ENCODE peak calls at places on chromosomes 11 and 22, in six cellular contexts. Q is CD4-positive, alpha-beta T cell; Z is GM12865; E is mesothelial cell of epicardium; T is RWPE1; R is Calu3. P is an unnamed sample.

GRCh38 chr22:23909258-23909898 is 15.2 kb downstream of the MIF start:
- DNase-seq in T (no peak), Z (no peak), R (no peak), E (no peak), Q (no peak), P (no peak)

GRCh38 chr11:63680842-63681207 is 475 bp upstream of the RTN3 start:
- DNase-seq in Z (peak; percentile 31), R (peak; percentile 16), E (no peak), Q (no peak), T (peak; percentile 34), P (no peak)

GRCh38 chr22:42680648-42681047 is 31.5 kb upstream of the CYB5R3 start:
- DNase-seq in E (no peak), Z (no peak), T (peak; percentile 86), Q (no peak), R (peak; percentile 69), P (no peak)

GRCh38 chr11:1762537-1763302 is 1.0 kb downstream of the CTSD start:
- DNase-seq in Q (no peak), T (peak; percentile 89), Z (no peak), E (no peak), R (peak; percentile 87), P (no peak)

GRCh38 chr11:87128372-87128771 is 90.6 kb downstream of the TMEM135 start:
- DNase-seq in T (no peak), Z (no peak), Q (no peak), E (no peak), R (no peak), P (no peak)

GRCh38 chr11:66335531-66336233 is 552 bp downstream of the RIN1 start:
- DNase-seq in Z (no peak), T (peak; percentile 26), E (no peak), R (peak; percentile 44), Q (no peak), P (no peak)

GRCh38 chr11:106733518-106734162 is 284.6 kb downstream of the GUCY1A2 start:
- DNase-seq in Q (no peak), T (no peak), Z (no peak), E (no peak), R (no peak), P (no peak)

GRCh38 chr11:76700177-76701100 is 29.9 kb upstream of the LRRC32 start:
- DNase-seq in R (no peak), Z (no peak), Q (no peak), T (peak; percentile 51), E (no peak), P (no peak)

GRCh38 chr11:40129276-40129675 is 1330.2 kb downstream of the LRRC4C start:
- DNase-seq in Z (peak; percentile 1), T (peak; percentile 23), Q (no peak), R (no peak), E (no peak), P (no peak)

GRCh38 chr11:96943970-96944369 is 554.2 kb downstream of the JRKL start:
- DNase-seq in R (no peak), T (no peak), E (no peak), Z (no peak), Q (no peak), P (no peak)

GRCh38 chr11:124756033-124756752 is 4.1 kb upstream of the VSIG2 start:
- DNase-seq in Z (no peak), R (no peak), T (no peak), E (no peak), Q (no peak), P (no peak)

GRCh38 chr11:85737738-85738137 is 51.7 kb upstream of the CCDC89 start:
- DNase-seq in T (no peak), Z (no peak), Q (no peak), R (peak; percentile 35), E (no peak), P (no peak)

GRCh38 chr22:22403771-22404170 is 104.8 kb downstream of the ZNF280B start:
- DNase-seq in Q (no peak), Z (no peak), T (no peak), E (no peak), R (no peak), P (no peak)
- TF ChIP-seq CTCF in Q (no peak), Z (no peak), T (no peak), E (no peak), R (no peak), P (no peak)

DNA sequence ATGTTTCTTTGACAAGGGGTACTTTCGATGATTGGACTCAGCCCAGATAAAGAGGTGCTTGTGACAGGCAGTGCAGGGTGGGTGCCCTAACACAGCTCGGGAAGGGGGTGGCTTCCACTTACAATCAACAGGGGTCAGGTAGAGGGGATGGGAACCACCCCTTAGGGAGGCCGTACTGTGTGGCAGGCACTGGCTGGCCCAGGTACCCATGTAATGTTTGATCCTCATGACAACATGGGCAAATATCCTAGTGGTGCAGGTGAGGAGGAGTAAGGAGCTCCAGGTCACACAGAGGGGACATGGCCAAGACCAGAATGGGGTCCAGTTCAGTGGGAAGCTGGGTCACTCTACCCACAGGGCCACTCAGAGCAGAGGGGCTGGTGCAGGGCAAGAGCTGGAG is 3.1 kb downstream of the APOL4 start:
- DNase-seq in E (no peak), Z (no peak), R (no peak), T (no peak), Q (no peak), P (no peak)
- TF ChIP-seq CTCF in E (no peak), Z (no peak), R (no peak), T (no peak), Q (no peak), P (no peak)

GRCh38 chr11:46306296-46306853 is 28.9 kb downstream of the CREB3L1 start:
- DNase-seq in Q (no peak), T (no peak), Z (no peak), E (no peak), R (no peak), P (no peak)

GRCh38 chr11:46307369-46307768 is 29.9 kb downstream of the CREB3L1 start:
- DNase-seq in Z (no peak), R (no peak), E (no peak), T (no peak), Q (no peak), P (no peak)

GRCh38 chr11:46302866-46303265 is 25.4 kb downstream of the CREB3L1 start:
- DNase-seq in Z (peak; percentile 92), R (no peak), E (no peak), T (no peak), Q (no peak), P (no peak)

GRCh38 chr11:46304605-46305004 is 27.1 kb downstream of the CREB3L1 start:
- DNase-seq in Z (no peak), Q (no peak), R (no peak), E (no peak), T (no peak), P (no peak)

DNA sequence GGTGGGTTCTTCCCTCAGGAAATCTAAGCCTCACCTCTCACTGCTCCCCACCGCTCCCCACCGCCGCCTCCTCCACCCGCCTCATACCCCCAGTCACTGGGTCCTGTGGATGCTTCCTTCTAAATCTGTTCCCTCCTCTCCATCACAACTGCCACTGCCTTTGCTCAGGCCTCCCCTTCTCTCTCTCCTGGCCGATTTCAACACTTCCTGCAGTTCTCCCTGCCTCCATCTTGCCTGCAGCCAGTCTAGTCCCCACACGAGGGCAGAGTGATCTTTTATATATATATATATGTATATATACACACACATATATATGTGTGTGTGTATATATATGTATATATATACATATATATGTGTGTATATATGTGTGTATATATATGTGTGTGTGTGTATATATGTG is 27.8 kb downstream of the CREB3L1 start:
- DNase-seq in E (no peak), Z (peak; percentile 40), Q (no peak), R (no peak), T (no peak), P (no peak)
- TF ChIP-seq CTCF in E (no peak), Z (no peak), Q (no peak), R (no peak), T (no peak), P (no peak)

DNA sequence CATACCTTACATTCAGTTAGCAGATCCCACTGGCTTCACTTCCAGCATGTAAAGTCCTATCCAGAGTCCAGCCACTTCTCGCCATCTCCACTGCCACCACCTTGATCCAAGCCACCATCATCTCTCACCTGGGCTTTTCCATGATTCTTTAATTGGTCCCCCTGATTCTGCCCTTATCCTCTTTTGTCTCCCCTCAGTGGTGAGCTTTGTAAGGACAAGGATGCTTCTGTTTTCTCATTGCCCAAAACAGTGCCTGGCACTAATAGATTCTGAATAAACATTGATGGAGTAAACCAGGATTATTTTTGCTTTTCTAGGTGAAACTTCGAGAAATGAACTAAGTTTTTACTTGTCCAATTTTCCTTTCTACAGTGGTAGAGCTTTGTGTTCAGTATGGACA is 4.4 kb downstream of the POLA2 start:
- DNase-seq in T (no peak), Q (no peak), E (no peak), Z (no peak), R (no peak), P (no peak)
- TF ChIP-seq CTCF in T (no peak), Q (peak; percentile 66), E (no peak), Z (no peak), R (no peak), P (peak; percentile 38)

DNA sequence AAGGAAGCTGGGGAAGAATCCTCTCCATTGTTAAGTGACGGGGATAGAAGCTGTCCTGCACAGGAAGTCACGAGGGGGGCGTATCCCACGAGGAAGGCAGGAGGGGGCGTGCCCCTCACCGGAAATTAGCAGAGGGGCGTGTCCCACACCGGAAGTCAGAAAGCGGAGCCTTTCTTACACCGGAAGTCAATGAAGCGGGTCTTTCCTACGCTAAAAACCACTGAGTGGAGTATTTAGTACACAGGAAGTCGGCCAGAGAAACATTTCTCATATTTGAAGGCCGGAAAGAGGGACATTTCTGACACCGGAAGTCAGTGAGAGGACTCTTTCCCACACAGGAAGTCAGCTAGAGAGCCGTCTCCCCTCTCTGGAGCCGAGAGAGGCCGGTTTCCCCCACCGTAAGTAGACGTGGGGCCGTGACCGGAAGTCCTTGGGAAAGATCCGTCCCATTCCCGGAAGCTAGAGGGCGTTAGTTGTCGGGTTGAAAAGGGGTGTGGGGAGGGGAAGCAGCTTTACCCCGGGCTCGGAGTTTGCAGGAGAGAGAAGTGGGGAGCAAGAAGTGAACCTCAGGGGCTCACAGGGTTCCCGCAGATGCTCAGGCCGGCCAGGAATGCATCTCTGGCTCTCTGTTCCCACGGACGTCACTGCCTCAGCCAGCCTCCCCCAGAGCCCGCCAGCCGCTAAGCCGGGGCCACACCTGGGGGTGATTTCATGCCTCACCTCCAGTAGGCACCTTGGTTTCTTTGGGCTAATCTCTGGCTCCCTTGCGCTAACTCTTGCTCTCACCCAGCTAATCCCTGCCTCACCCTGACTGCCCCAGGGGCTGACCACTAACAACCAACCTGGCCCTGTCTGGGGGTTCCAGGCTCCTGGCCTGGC is 15.4 kb downstream of the MIAT start:
- DNase-seq in Q (peak; percentile 77), T (peak; percentile 79), R (peak; percentile 84), E (peak; percentile 81), Z (peak; percentile 98), P (peak; percentile 87)
- TF ChIP-seq CTCF in Q (peak; percentile 23), T (peak; percentile 39), R (no peak), E (peak; percentile 40), Z (peak; percentile 9), P (no peak)

GRCh38 chr11:102934735-102935134 is 20.8 kb downstream of the MMP13 start:
- DNase-seq in Q (no peak), T (no peak), E (no peak), R (no peak), Z (no peak), P (no peak)

GRCh38 chr11:102930451-102930850 is 25.1 kb downstream of the MMP13 start:
- DNase-seq in R (no peak), T (no peak), Z (no peak), E (no peak), Q (no peak), P (no peak)

GRCh38 chr11:102932678-102933077 is 22.9 kb downstream of the MMP13 start:
- DNase-seq in R (no peak), T (no peak), E (no peak), Z (no peak), Q (no peak), P (no peak)

GRCh38 chr11:102935514-102935913 is 20.0 kb downstream of the MMP13 start:
- DNase-seq in Q (no peak), T (no peak), Z (no peak), R (no peak), E (no peak), P (no peak)

GRCh38 chr11:102933627-102934026 is 21.9 kb downstream of the MMP13 start:
- DNase-seq in Q (no peak), E (no peak), R (no peak), Z (peak; percentile 32), T (no peak), P (no peak)
- TF ChIP-seq CTCF in Q (no peak), E (no peak), R (no peak), Z (no peak), T (no peak), P (no peak)

P was measured in natural killer cell.